ENCODE peak calls at places on chromosome 3, in five cellular contexts. I is IMR-90, C is A549, Z is GM12878, U is SK-N-SH. H is an unnamed sample.
A peak's percentile ranks its signal among the peaks of the same experiment; 100 is the strongest.

GRCh38 chr3:52090131-52090548 is 33.8 kb upstream of the DUSP7 start:
- DNase-seq in I (peak; percentile 92), U (no peak), C (no peak), Z (no peak), H (no peak)

GRCh38 chr3:151765685-151766084 is 32.0 kb downstream of the AADACL2 start:
- DNase-seq in C (no peak), Z (no peak), U (no peak), I (no peak), H (no peak)

GRCh38 chr3:61844346-61844745 is 283.0 kb downstream of the PTPRG start:
- DNase-seq in I (no peak), Z (no peak), C (no peak), U (no peak), H (no peak)

GRCh38 chr3:58117561-58118305 is 93.0 kb downstream of the DNASE1L3 start:
- DNase-seq in I (peak; percentile 22), Z (no peak), C (no peak), U (no peak), H (no peak)

GRCh38 chr3:195768831-195769303 is 42.9 kb downstream of the MUC4 start:
- DNase-seq in I (no peak), C (no peak), U (peak; percentile 21), Z (no peak), H (no peak)

GRCh38 chr3:106208979-106209378 is 340.2 kb upstream of the CBLB start:
- DNase-seq in Z (no peak), C (no peak), U (no peak), I (peak; percentile 30), H (no peak)

GRCh38 chr3:33008282-33008681 is 56.8 kb downstream of the CCR4 start:
- DNase-seq in C (no peak), I (no peak), Z (no peak), U (no peak), H (peak; percentile 40)

GRCh38 chr3:189488241-189488767 is 142.9 kb upstream of the TP63 start:
- DNase-seq in Z (no peak), C (no peak), U (no peak), I (no peak), H (no peak)

GRCh38 chr3:57764794-57765193 is 8.7 kb downstream of the SLMAP start:
- DNase-seq in C (no peak), Z (no peak), I (no peak), U (peak; percentile 16), H (no peak)

GRCh38 chr3:53881691-53882593 is at the start of gene ACTR8:
- DNase-seq in I (peak; percentile 77), C (peak; percentile 52), U (peak; percentile 97), Z (peak; percentile 57), H (peak; percentile 83)

GRCh38 chr3:126102530-126102951 is 18.6 kb upstream of the SLC41A3 start:
- DNase-seq in U (no peak), C (no peak), I (peak; percentile 19), Z (no peak), H (no peak)

GRCh38 chr3:901953-902778 is 190.7 kb upstream of the CNTN6 start:
- DNase-seq in Z (no peak), I (no peak), U (peak; percentile 3), C (peak; percentile 10), H (peak; percentile 8)

GRCh38 chr3:78873641-78874040 is 894.2 kb downstream of the ROBO1 start:
- DNase-seq in I (peak; percentile 51), U (no peak), C (no peak), Z (no peak), H (no peak)

GRCh38 chr3:44522494-44522933 is 32.5 kb upstream of the ZKSCAN7 start:
- DNase-seq in Z (no peak), C (no peak), I (no peak), U (no peak), H (no peak)

GRCh38 chr3:12990306-12990705 is 82.9 kb downstream of the IQSEC1 start:
- DNase-seq in Z (no peak), U (no peak), I (peak; percentile 27), C (no peak), H (no peak)

GRCh38 chr3:169966951-169967915 is 626 bp downstream of the SEC62 start:
- DNase-seq in I (peak; percentile 49), Z (no peak), C (peak; percentile 33), U (peak; percentile 80), H (no peak)

GRCh38 chr3:149332227-149332765 is 1.1 kb downstream of the TM4SF18 start:
- DNase-seq in C (no peak), Z (no peak), U (no peak), I (peak; percentile 53), H (no peak)

GRCh38 chr3:166810741-166811445 is 569.2 kb downstream of the ZBBX start:
- DNase-seq in C (no peak), I (no peak), U (no peak), Z (no peak), H (no peak)

GRCh38 chr3:150265305-150265704 is 142.8 kb upstream of the TSC22D2 start:
- DNase-seq in Z (no peak), I (no peak), U (no peak), C (no peak), H (no peak)

GRCh38 chr3:94076055-94076454 is 13.2 kb downstream of the NSUN3 start:
- DNase-seq in Z (no peak), I (peak; percentile 68), U (no peak), C (no peak), H (no peak)

GRCh38 chr3:25472747-25473146 is 44.7 kb downstream of the RARB start:
- DNase-seq in I (no peak), Z (no peak), U (peak; percentile 33), C (no peak), H (no peak)

GRCh38 chr3:122299872-122300460 is 25.1 kb upstream of the CSTA start:
- DNase-seq in U (peak; percentile 24), I (peak; percentile 17), Z (no peak), C (peak; percentile 19), H (peak; percentile 46)

GRCh38 chr3:140406655-140407054 is 271.2 kb upstream of the TRIM42 start:
- DNase-seq in C (no peak), I (no peak), Z (no peak), U (no peak), H (no peak)

GRCh38 chr3:100600181-100601042 is 9.0 kb upstream of the ADGRG7 start:
- DNase-seq in I (no peak), Z (peak; percentile 43), U (no peak), C (no peak), H (no peak)

GRCh38 chr3:196287066-196287404 is 491 bp downstream of the PCYT1A start:
- DNase-seq in I (no peak), U (no peak), Z (no peak), C (peak; percentile 7), H (no peak)

GRCh38 chr3:51390600-51391074 is 448 bp upstream of the RBM15B start:
- DNase-seq in U (no peak), C (no peak), I (no peak), Z (no peak), H (no peak)

GRCh38 chr3:16884748-16885587 is at the start of gene PLCL2:
- DNase-seq in I (peak; percentile 21), Z (no peak), U (peak; percentile 88), C (peak; percentile 57), H (peak; percentile 57)

GRCh38 chr3:138690036-138690435 is 81.5 kb downstream of the FAIM start:
- DNase-seq in U (no peak), I (no peak), C (no peak), Z (no peak), H (no peak)

GRCh38 chr3:138687236-138687635 is 78.7 kb downstream of the FAIM start:
- DNase-seq in I (peak; percentile 65), Z (no peak), U (no peak), C (no peak), H (no peak)

GRCh38 chr3:138686771-138687221 is 78.2 kb downstream of the FAIM start:
- DNase-seq in C (no peak), Z (peak; percentile 82), I (peak; percentile 89), U (no peak), H (no peak)

GRCh38 chr3:138692152-138692551 is 83.6 kb downstream of the FAIM start:
- DNase-seq in I (no peak), Z (no peak), C (no peak), U (no peak), H (no peak)

GRCh38 chr3:138688871-138689299 is 80.3 kb downstream of the FAIM start:
- DNase-seq in U (no peak), C (no peak), Z (no peak), I (no peak), H (peak; percentile 41)
- TF ChIP-seq RCOR1 in U (no peak), C (no peak), Z (no peak), I (no peak), H (no peak)

GRCh38 chr3:161560006-161560637 is 63.5 kb downstream of the OTOL1 start:
- DNase-seq in U (peak; percentile 34), Z (no peak), I (peak; percentile 7), C (peak; percentile 3), H (peak; percentile 15)
- TF ChIP-seq RCOR1 in U (peak; percentile 40), Z (no peak), I (no peak), C (no peak), H (no peak)

DNA sequence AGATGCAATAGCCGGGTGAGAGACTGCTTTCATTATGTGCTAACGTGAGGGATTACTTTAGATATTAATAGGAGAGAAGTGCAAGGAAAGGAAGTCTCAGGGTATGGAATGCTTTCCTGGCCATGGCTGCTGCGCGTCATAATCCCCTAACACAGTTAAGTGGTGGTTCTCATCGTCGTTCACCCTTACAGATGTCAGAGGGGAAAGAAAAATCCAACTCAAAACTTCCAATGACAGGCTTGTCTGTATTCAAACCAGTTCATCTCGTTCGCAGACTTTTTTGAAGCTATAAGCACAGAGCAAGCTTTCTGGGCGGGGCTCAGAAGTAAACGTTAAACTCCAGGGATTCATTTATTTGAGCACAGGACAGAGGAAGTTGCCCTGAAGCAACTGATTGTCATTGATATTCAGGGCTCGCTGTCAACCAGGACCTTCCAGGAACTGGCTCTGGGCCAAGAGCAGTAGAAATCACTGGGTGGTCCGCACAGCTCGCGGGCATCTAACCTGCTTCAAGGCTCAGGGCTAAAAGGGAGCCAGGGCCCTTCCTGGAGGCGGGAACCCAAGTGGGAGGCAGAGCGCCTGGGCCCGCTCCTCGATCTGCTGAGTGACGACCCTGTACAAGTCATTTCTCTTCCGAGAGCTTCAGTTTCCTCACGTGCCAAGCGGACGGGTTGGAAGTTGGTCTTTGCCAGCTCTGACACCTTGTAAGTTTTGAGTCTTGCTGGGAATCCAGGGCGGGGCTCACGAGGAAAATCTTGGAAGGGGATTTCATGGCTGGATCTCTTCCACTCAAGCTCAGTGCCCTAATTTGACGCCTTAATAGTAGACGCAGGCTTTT is 1.1 kb upstream of the LPP start:
- DNase-seq in Z (no peak), U (peak; percentile 13), C (peak; percentile 16), I (peak; percentile 73), H (no peak)
- TF ChIP-seq RCOR1 in Z (no peak), U (no peak), C (no peak), I (no peak), H (no peak)

DNA sequence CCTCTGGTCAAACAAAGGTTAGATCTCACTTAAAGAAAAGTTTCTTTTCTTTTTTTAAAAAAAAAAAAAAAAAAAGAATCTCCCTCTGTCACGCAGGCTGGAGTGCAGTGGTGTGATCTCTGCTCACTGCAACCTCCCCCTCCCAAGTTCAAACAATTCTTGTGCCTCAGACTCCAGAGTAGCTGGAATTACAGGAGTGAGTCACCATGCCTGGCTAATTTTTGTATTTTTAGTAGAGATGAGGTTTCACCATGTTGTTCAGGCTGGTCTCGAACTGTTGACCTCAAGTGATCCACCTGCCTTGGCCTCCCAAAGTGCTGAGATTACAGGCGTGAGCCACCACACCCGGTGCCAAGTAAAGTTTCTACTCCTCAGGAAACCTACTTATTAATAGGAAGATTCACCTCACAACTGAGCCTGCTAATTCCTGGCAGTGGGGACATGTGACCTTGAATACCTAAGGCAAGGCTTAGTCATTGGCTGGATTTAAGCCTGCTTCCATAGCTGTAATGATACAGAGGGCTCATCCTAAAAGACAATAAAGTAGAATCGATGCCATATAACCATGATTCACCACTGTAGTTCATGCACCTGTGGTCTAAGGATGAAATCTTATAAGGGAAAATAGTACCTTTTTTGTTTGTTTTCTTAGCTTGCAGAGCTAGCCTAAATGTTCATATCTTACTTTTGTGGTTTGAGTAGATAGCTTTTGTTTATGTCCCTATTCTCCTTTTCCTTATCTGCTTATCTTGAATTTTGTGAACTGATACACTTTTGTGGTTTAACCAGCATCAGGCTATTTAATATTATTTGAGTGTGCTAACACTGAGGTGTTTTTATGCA is 24.8 kb upstream of the RBMS3 start:
- DNase-seq in Z (no peak), C (no peak), U (no peak), I (peak; percentile 76), H (no peak)
- TF ChIP-seq RCOR1 in Z (no peak), C (no peak), U (no peak), I (no peak), H (no peak)